ENCODE peak calls at places on chromosomes 5 and 9, in six cellular contexts. One of them, this sample, is unnamed.

GRCh38 chr5:57816108-57816507 is 333.5 kb upstream of the ACTBL2 start:
- DNase-seq in tibial artery: no peak
- DNase-seq in OCI-LY7: no peak
- DNase-seq in brain microvascular endothelial cell: peak
- DNase-seq in dorsolateral prefrontal cortex: no peak
- DNase-seq in left ventricle myocardium inferior: no peak
- DNase-seq in this sample: no peak

GRCh38 chr9:1775230-1775629 is 239.9 kb upstream of the SMARCA2 start:
- DNase-seq in tibial artery: no peak
- DNase-seq in OCI-LY7: no peak
- DNase-seq in brain microvascular endothelial cell: no peak
- DNase-seq in dorsolateral prefrontal cortex: no peak
- DNase-seq in left ventricle myocardium inferior: no peak
- DNase-seq in this sample: no peak

GRCh38 chr5:167916706-167917105 is 374.7 kb upstream of the WWC1 start:
- DNase-seq in tibial artery: peak
- DNase-seq in OCI-LY7: no peak
- DNase-seq in brain microvascular endothelial cell: no peak
- DNase-seq in dorsolateral prefrontal cortex: peak
- DNase-seq in left ventricle myocardium inferior: peak
- DNase-seq in this sample: peak

GRCh38 chr5:94793113-94793815 is 174.8 kb downstream of the SLF1 start:
- DNase-seq in tibial artery: no peak
- DNase-seq in OCI-LY7: peak
- DNase-seq in brain microvascular endothelial cell: peak
- DNase-seq in dorsolateral prefrontal cortex: no peak
- DNase-seq in left ventricle myocardium inferior: no peak
- DNase-seq in this sample: no peak

GRCh38 chr9:6714176-6714575 is 43.6 kb upstream of the KDM4C start:
- DNase-seq in tibial artery: no peak
- DNase-seq in OCI-LY7: no peak
- DNase-seq in brain microvascular endothelial cell: no peak
- DNase-seq in dorsolateral prefrontal cortex: no peak
- DNase-seq in left ventricle myocardium inferior: no peak
- DNase-seq in this sample: no peak

GRCh38 chr5:139561655-139562451 is 714 bp downstream of the UBE2D2 start:
- DNase-seq in tibial artery: peak
- DNase-seq in OCI-LY7: peak
- DNase-seq in brain microvascular endothelial cell: no peak
- DNase-seq in dorsolateral prefrontal cortex: no peak
- DNase-seq in left ventricle myocardium inferior: no peak
- DNase-seq in this sample: peak

GRCh38 chr5:172901012-172901780 is 58.0 kb upstream of the RPL26L1 start:
- DNase-seq in tibial artery: peak
- DNase-seq in OCI-LY7: no peak
- DNase-seq in brain microvascular endothelial cell: peak
- DNase-seq in dorsolateral prefrontal cortex: no peak
- DNase-seq in left ventricle myocardium inferior: peak
- DNase-seq in this sample: peak

GRCh38 chr9:121640486-121641227 is 10.8 kb upstream of the DAB2IP start:
- DNase-seq in tibial artery: no peak
- DNase-seq in OCI-LY7: no peak
- DNase-seq in brain microvascular endothelial cell: no peak
- DNase-seq in dorsolateral prefrontal cortex: no peak
- DNase-seq in left ventricle myocardium inferior: no peak
- DNase-seq in this sample: no peak

GRCh38 chr5:67960939-67961338 is 254.6 kb upstream of the PIK3R1 start:
- DNase-seq in tibial artery: no peak
- DNase-seq in OCI-LY7: no peak
- DNase-seq in brain microvascular endothelial cell: no peak
- DNase-seq in dorsolateral prefrontal cortex: no peak
- DNase-seq in left ventricle myocardium inferior: peak
- DNase-seq in this sample: peak

GRCh38 chr9:132630811-132631210 is 39.0 kb downstream of the DDX31 start:
- DNase-seq in tibial artery: no peak
- DNase-seq in OCI-LY7: no peak
- DNase-seq in brain microvascular endothelial cell: no peak
- DNase-seq in dorsolateral prefrontal cortex: no peak
- DNase-seq in left ventricle myocardium inferior: no peak
- DNase-seq in this sample: no peak

GRCh38 chr9:87675466-87675865 is 50.5 kb upstream of the CTSL start:
- DNase-seq in tibial artery: no peak
- DNase-seq in OCI-LY7: no peak
- DNase-seq in brain microvascular endothelial cell: no peak
- DNase-seq in dorsolateral prefrontal cortex: no peak
- DNase-seq in left ventricle myocardium inferior: no peak
- DNase-seq in this sample: no peak

GRCh38 chr9:16705121-16705604 is 165.3 kb downstream of the BNC2 start:
- DNase-seq in tibial artery: peak
- DNase-seq in OCI-LY7: no peak
- DNase-seq in brain microvascular endothelial cell: peak
- DNase-seq in dorsolateral prefrontal cortex: peak
- DNase-seq in left ventricle myocardium inferior: peak
- DNase-seq in this sample: peak

GRCh38 chr9:1972672-1973071 is 42.5 kb upstream of the SMARCA2 start:
- DNase-seq in tibial artery: no peak
- DNase-seq in OCI-LY7: no peak
- DNase-seq in brain microvascular endothelial cell: no peak
- DNase-seq in dorsolateral prefrontal cortex: no peak
- DNase-seq in left ventricle myocardium inferior: no peak
- DNase-seq in this sample: no peak

GRCh38 chr5:4511996-4512656 is 628.0 kb upstream of the ADAMTS16 start:
- DNase-seq in tibial artery: no peak
- DNase-seq in OCI-LY7: no peak
- DNase-seq in brain microvascular endothelial cell: no peak
- DNase-seq in dorsolateral prefrontal cortex: peak
- DNase-seq in left ventricle myocardium inferior: peak
- DNase-seq in this sample: peak

GRCh38 chr5:53871050-53871449 is 310.6 kb downstream of the NDUFS4 start:
- DNase-seq in tibial artery: no peak
- DNase-seq in OCI-LY7: no peak
- DNase-seq in brain microvascular endothelial cell: no peak
- DNase-seq in dorsolateral prefrontal cortex: no peak
- DNase-seq in left ventricle myocardium inferior: no peak
- DNase-seq in this sample: no peak

GRCh38 chr9:38068616-38068865 is 486 bp downstream of the SHB start:
- DNase-seq in tibial artery: peak
- DNase-seq in OCI-LY7: peak
- DNase-seq in brain microvascular endothelial cell: no peak
- DNase-seq in dorsolateral prefrontal cortex: no peak
- DNase-seq in left ventricle myocardium inferior: no peak
- DNase-seq in this sample: peak

GRCh38 chr5:149938272-149938671 is 6.3 kb downstream of the PDE6A start:
- DNase-seq in tibial artery: no peak
- DNase-seq in OCI-LY7: no peak
- DNase-seq in brain microvascular endothelial cell: peak
- DNase-seq in dorsolateral prefrontal cortex: no peak
- DNase-seq in left ventricle myocardium inferior: peak
- DNase-seq in this sample: peak

GRCh38 chr5:160744253-160745112 is 107.5 kb downstream of the ATP10B start:
- DNase-seq in tibial artery: no peak
- DNase-seq in OCI-LY7: no peak
- DNase-seq in brain microvascular endothelial cell: no peak
- DNase-seq in dorsolateral prefrontal cortex: no peak
- DNase-seq in left ventricle myocardium inferior: no peak
- DNase-seq in this sample: no peak

GRCh38 chr9:133726401-133727276 is 11.5 kb downstream of the SARDH start:
- DNase-seq in tibial artery: peak
- DNase-seq in OCI-LY7: peak
- DNase-seq in brain microvascular endothelial cell: peak
- DNase-seq in dorsolateral prefrontal cortex: peak
- DNase-seq in left ventricle myocardium inferior: peak
- DNase-seq in this sample: peak

GRCh38 chr9:79687131-79687447 is 115.3 kb downstream of the TLE4 start:
- DNase-seq in tibial artery: no peak
- DNase-seq in OCI-LY7: no peak
- DNase-seq in brain microvascular endothelial cell: no peak
- DNase-seq in dorsolateral prefrontal cortex: no peak
- DNase-seq in left ventricle myocardium inferior: no peak
- DNase-seq in this sample: no peak

GRCh38 chr9:100869321-100869720 is 159.2 kb upstream of the PLPPR1 start:
- DNase-seq in tibial artery: no peak
- DNase-seq in OCI-LY7: no peak
- DNase-seq in brain microvascular endothelial cell: no peak
- DNase-seq in dorsolateral prefrontal cortex: no peak
- DNase-seq in left ventricle myocardium inferior: no peak
- DNase-seq in this sample: no peak

GRCh38 chr5:68317641-68318040 is 102.1 kb downstream of the PIK3R1 start:
- DNase-seq in tibial artery: no peak
- DNase-seq in OCI-LY7: no peak
- DNase-seq in brain microvascular endothelial cell: no peak
- DNase-seq in dorsolateral prefrontal cortex: no peak
- DNase-seq in left ventricle myocardium inferior: no peak
- DNase-seq in this sample: no peak

GRCh38 chr5:84383816-84384603 is 670 bp downstream of the EDIL3 start:
- DNase-seq in tibial artery: peak
- DNase-seq in OCI-LY7: no peak
- DNase-seq in brain microvascular endothelial cell: peak
- DNase-seq in dorsolateral prefrontal cortex: peak
- DNase-seq in left ventricle myocardium inferior: no peak
- DNase-seq in this sample: peak

GRCh38 chr9:28624771-28625170 is 1051.5 kb upstream of the C9orf72 start:
- DNase-seq in tibial artery: no peak
- DNase-seq in OCI-LY7: no peak
- DNase-seq in brain microvascular endothelial cell: no peak
- DNase-seq in dorsolateral prefrontal cortex: no peak
- DNase-seq in left ventricle myocardium inferior: no peak
- DNase-seq in this sample: no peak

GRCh38 chr5:88515881-88516819 is 247.5 kb upstream of the TMEM161B start:
- DNase-seq in tibial artery: no peak
- DNase-seq in OCI-LY7: no peak
- DNase-seq in brain microvascular endothelial cell: no peak
- DNase-seq in dorsolateral prefrontal cortex: no peak
- DNase-seq in left ventricle myocardium inferior: no peak
- DNase-seq in this sample: no peak

DNA sequence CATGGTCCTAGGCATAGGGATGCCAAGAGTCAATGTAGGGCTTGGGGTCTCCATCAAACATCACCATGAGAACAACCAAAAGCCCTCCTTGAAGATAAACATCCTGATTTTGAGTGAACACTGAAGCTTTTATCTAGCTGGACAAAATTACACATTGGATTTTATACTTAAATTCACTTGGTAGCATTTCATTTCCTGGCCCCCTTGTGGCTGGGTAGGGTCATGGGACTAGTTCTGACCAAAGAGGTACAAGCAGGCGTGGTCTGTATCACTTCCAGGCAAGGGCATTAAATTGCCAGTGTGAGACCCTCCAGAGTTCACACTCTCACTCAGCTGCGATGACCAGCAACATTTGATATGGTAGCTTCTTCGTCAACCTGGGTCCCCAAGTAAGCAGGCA is 320.3 kb downstream of the ACTL7B start:
- DNase-seq in tibial artery: no peak
- DNase-seq in OCI-LY7: peak
- DNase-seq in brain microvascular endothelial cell: no peak
- DNase-seq in dorsolateral prefrontal cortex: no peak
- DNase-seq in left ventricle myocardium inferior: no peak
- DNase-seq in this sample: no peak
- TF ChIP-seq CTCF in tibial artery: peak
- TF ChIP-seq CTCF in OCI-LY7: peak
- TF ChIP-seq CTCF in brain microvascular endothelial cell: peak
- TF ChIP-seq CTCF in dorsolateral prefrontal cortex: peak
- TF ChIP-seq CTCF in left ventricle myocardium inferior: peak
- TF ChIP-seq CTCF in this sample: peak

DNA sequence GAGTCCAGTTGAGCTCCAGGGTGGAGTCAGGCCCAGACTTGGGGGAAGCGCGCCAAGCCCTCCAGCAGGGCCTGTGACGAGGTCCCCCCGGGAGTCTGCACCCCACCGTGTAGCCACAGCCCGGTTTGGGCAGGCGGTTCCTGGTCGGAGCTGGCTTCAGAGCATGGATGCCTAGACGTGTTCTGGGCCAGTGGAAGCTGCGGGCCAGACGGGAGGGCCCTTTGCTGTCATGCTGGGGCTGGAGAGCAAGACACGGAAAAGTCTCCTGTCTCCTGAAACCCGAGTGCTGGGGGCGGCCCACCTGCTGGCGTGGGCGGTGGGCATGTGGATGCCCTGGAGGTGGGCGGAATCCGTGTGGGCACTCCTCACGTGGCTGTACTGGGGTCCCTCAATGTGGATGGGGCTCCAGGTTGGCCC is 1.9 kb downstream of the GPSM1 start:
- DNase-seq in tibial artery: no peak
- DNase-seq in OCI-LY7: no peak
- DNase-seq in brain microvascular endothelial cell: no peak
- DNase-seq in dorsolateral prefrontal cortex: no peak
- DNase-seq in left ventricle myocardium inferior: no peak
- DNase-seq in this sample: no peak
- H3K27ac ChIP-seq in tibial artery: no peak
- H3K27ac ChIP-seq in OCI-LY7: no peak
- H3K27ac ChIP-seq in brain microvascular endothelial cell: no peak
- H3K27ac ChIP-seq in dorsolateral prefrontal cortex: no peak
- H3K27ac ChIP-seq in left ventricle myocardium inferior: peak
- H3K27ac ChIP-seq in this sample: peak

GRCh38 chr5:78888580-78889187 is 96.4 kb downstream of the ARSB start:
- DNase-seq in tibial artery: no peak
- DNase-seq in OCI-LY7: no peak
- DNase-seq in brain microvascular endothelial cell: no peak
- DNase-seq in dorsolateral prefrontal cortex: no peak
- DNase-seq in left ventricle myocardium inferior: peak
- DNase-seq in this sample: peak
- TF ChIP-seq CTCF in tibial artery: no peak
- TF ChIP-seq CTCF in OCI-LY7: no peak
- TF ChIP-seq CTCF in brain microvascular endothelial cell: no peak
- TF ChIP-seq CTCF in dorsolateral prefrontal cortex: no peak
- TF ChIP-seq CTCF in left ventricle myocardium inferior: no peak
- TF ChIP-seq CTCF in this sample: no peak

GRCh38 chr5:154276932-154277331 is 86.4 kb downstream of the GALNT10 start:
- DNase-seq in tibial artery: no peak
- DNase-seq in OCI-LY7: no peak
- DNase-seq in brain microvascular endothelial cell: peak
- DNase-seq in dorsolateral prefrontal cortex: no peak
- DNase-seq in left ventricle myocardium inferior: peak
- DNase-seq in this sample: peak

GRCh38 chr5:154278172-154278571 is 87.6 kb downstream of the GALNT10 start:
- DNase-seq in tibial artery: no peak
- DNase-seq in OCI-LY7: no peak
- DNase-seq in brain microvascular endothelial cell: no peak
- DNase-seq in dorsolateral prefrontal cortex: no peak
- DNase-seq in left ventricle myocardium inferior: no peak
- DNase-seq in this sample: no peak

GRCh38 chr5:154276236-154276792 is 85.8 kb downstream of the GALNT10 start:
- DNase-seq in tibial artery: no peak
- DNase-seq in OCI-LY7: no peak
- DNase-seq in brain microvascular endothelial cell: no peak
- DNase-seq in dorsolateral prefrontal cortex: no peak
- DNase-seq in left ventricle myocardium inferior: no peak
- DNase-seq in this sample: no peak

GRCh38 chr5:154277499-154277898 is 87.0 kb downstream of the GALNT10 start:
- DNase-seq in tibial artery: no peak
- DNase-seq in OCI-LY7: no peak
- DNase-seq in brain microvascular endothelial cell: no peak
- DNase-seq in dorsolateral prefrontal cortex: no peak
- DNase-seq in left ventricle myocardium inferior: no peak
- DNase-seq in this sample: no peak

DNA sequence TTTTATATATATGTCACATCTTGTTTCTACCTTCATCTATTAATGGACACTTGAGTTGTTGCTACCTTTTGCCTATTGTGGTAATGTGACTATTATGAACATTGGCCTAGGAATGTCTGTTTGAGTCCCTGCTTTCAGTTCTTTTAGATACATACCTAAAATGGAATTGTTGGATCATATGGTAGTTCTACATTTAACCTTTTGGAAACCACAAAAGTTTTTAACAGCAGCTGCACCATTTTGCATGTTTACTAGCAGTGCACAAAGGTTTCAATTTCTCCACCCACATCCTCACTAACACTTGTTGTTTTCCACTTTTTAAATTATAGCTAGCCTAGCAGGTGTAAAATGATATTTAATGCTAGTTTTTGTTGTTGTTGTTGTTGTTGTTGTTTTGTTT is 88.4 kb downstream of the GALNT10 start:
- DNase-seq in tibial artery: no peak
- DNase-seq in OCI-LY7: no peak
- DNase-seq in brain microvascular endothelial cell: no peak
- DNase-seq in dorsolateral prefrontal cortex: no peak
- DNase-seq in left ventricle myocardium inferior: no peak
- DNase-seq in this sample: no peak
- H3K27ac ChIP-seq in tibial artery: no peak
- H3K27ac ChIP-seq in OCI-LY7: no peak
- H3K27ac ChIP-seq in brain microvascular endothelial cell: no peak
- H3K27ac ChIP-seq in dorsolateral prefrontal cortex: no peak
- H3K27ac ChIP-seq in left ventricle myocardium inferior: no peak
- H3K27ac ChIP-seq in this sample: no peak

This sample was measured in heart left ventricle.